ENCODE peak calls at places on chromosomes 7 and 10, in ten cellular contexts. T is NT2/D1; L is brain microvascular endothelial cell; U is GM19239; R is IMR-90; W is CD8-positive, alpha-beta T cell; K is cardiac septum; O is psoas muscle; M is non-pigmented ciliary epithelial cell; B is stimulated activated CD4-positive, alpha-beta T cell treated with anti-CD3 and anti-CD28 coated beads, Interleukin-4, amount 100 ng/mL, for 4 hours. Z is an unnamed sample.

GRCh38 chr7:158824028-158824427 is 5.3 kb downstream of the ESYT2 start:
- DNase-seq in W (peak), B (peak), K (no peak), R (no peak), T (no peak), U (no peak), M (no peak), L (peak), O (no peak), Z (peak)

GRCh38 chr10:121988361-121989324 is at the start of gene TACC2:
- DNase-seq in W (no peak), L (no peak), O (peak), B (no peak), T (no peak), K (no peak), U (no peak), R (no peak), M (no peak), Z (no peak)

GRCh38 chr7:129271500-129272355 is 46.9 kb downstream of the AHCYL2 start:
- DNase-seq in L (peak), R (peak), U (peak), M (peak), O (no peak), B (peak), K (no peak), W (peak), T (peak), Z (peak)

GRCh38 chr10:98269435-98269912 is 1.5 kb upstream of the LOXL4 start:
- DNase-seq in O (peak), M (peak), T (peak), U (no peak), B (no peak), W (no peak), L (peak), K (peak), R (peak), Z (no peak)

GRCh38 chr7:4937411-4937810 is 21.6 kb downstream of the MMD2 start:
- DNase-seq in O (no peak), K (no peak), B (no peak), L (no peak), U (no peak), T (no peak), M (no peak), R (no peak), W (no peak), Z (no peak)

GRCh38 chr10:27256299-27256698 is 15.7 kb upstream of the ACBD5 start:
- DNase-seq in O (no peak), B (no peak), T (no peak), R (no peak), U (no peak), W (no peak), K (no peak), L (no peak), M (no peak), Z (no peak)

GRCh38 chr10:43233601-43234430 is 33.0 kb downstream of the RASGEF1A start:
- DNase-seq in B (no peak), T (no peak), U (no peak), M (no peak), K (peak), L (no peak), O (no peak), W (peak), R (no peak), Z (no peak)

GRCh38 chr7:99560834-99561734 is 2.6 kb downstream of the ZNF655 start:
- DNase-seq in W (no peak), L (no peak), R (no peak), T (no peak), M (no peak), O (no peak), U (no peak), B (no peak), K (no peak), Z (no peak)

GRCh38 chr7:127629268-127629854 is 11.4 kb upstream of the PAX4 start:
- DNase-seq in R (no peak), M (no peak), O (no peak), L (no peak), W (peak), K (no peak), T (no peak), B (peak), U (no peak), Z (no peak)

GRCh38 chr7:152956006-152956405 is 196.5 kb downstream of the ACTR3B start:
- DNase-seq in L (no peak), K (no peak), B (no peak), T (no peak), O (no peak), U (no peak), M (no peak), W (no peak), R (no peak), Z (no peak)

GRCh38 chr10:120979435-120980315 is 128.5 kb downstream of the WDR11 start:
- DNase-seq in L (peak), M (no peak), U (no peak), B (peak), K (no peak), W (no peak), R (no peak), T (peak), O (no peak), Z (no peak)

GRCh38 chr7:30524545-30524944 is 19.9 kb upstream of the GGCT start:
- DNase-seq in U (no peak), R (no peak), W (no peak), L (no peak), O (no peak), M (no peak), B (no peak), T (no peak), K (no peak), Z (no peak)

GRCh38 chr7:137626469-137627067 is 220.2 kb downstream of the DGKI start:
- DNase-seq in L (peak), B (no peak), R (peak), T (peak), M (no peak), K (no peak), O (no peak), U (peak), W (no peak), Z (no peak)